ENCODE peak calls at places on chromosomes 13 and 19, in five cellular contexts. U is naive thymus-derived CD4-positive, alpha-beta T cell; I is AG04450; E is ascending aorta; A is small intestine. Q is an unnamed sample. For H3K9me3, the result is how much of the 10 kb centered on the place peaks cover.

GRCh38 chr13:110641055-110642015 is 26.0 kb downstream of the NAXD start:
- DNase-seq in U (no peak), A (no peak), I (no peak), E (no peak), Q (no peak)

GRCh38 chr19:36972594-36972993 is 56.5 kb downstream of the ZNF568 start:
- DNase-seq in A (no peak), E (no peak), I (no peak), U (no peak), Q (no peak)

GRCh38 chr19:8115805-8116396 is 33.5 kb downstream of the FBN3 start:
- DNase-seq in U (no peak), A (no peak), E (no peak), I (no peak), Q (no peak)

GRCh38 chr19:4304509-4305252 is at the start of gene FSD1:
- DNase-seq in E (no peak), I (no peak), A (no peak), U (peak), Q (peak)

GRCh38 chr19:958967-959685 is 25.0 kb upstream of the WDR18 start:
- DNase-seq in A (peak), E (no peak), I (no peak), U (no peak), Q (no peak)

GRCh38 chr19:33670398-33670797 is 48.6 kb downstream of the CHST8 start:
- DNase-seq in E (no peak), I (no peak), A (no peak), U (no peak), Q (no peak)

GRCh38 chr19:18321729-18322091 is 1.2 kb downstream of the LSM4 start:
- DNase-seq in U (peak), E (no peak), I (no peak), A (no peak), Q (no peak)

GRCh38 chr13:73656863-73657262 is 477.3 kb downstream of the KLF12 start:
- DNase-seq in I (no peak), A (no peak), E (no peak), U (no peak), Q (no peak)

GRCh38 chr13:67042556-67042955 is 187.6 kb downstream of the PCDH9 start:
- DNase-seq in I (no peak), A (no peak), E (no peak), U (no peak), Q (no peak)

GRCh38 chr13:32426191-32426980 is 1.5 kb downstream of the N4BP2L1 start:
- DNase-seq in I (no peak), E (no peak), A (peak), U (peak), Q (no peak)

GRCh38 chr13:113926951-113927660 is 46.8 kb downstream of the C13orf46 start:
- DNase-seq in I (no peak), U (no peak), E (no peak), A (no peak), Q (no peak)

GRCh38 chr13:77398825-77399620 is 72.1 kb upstream of the MYCBP2 start:
- DNase-seq in U (no peak), I (no peak), A (no peak), E (no peak), Q (no peak)

DNA sequence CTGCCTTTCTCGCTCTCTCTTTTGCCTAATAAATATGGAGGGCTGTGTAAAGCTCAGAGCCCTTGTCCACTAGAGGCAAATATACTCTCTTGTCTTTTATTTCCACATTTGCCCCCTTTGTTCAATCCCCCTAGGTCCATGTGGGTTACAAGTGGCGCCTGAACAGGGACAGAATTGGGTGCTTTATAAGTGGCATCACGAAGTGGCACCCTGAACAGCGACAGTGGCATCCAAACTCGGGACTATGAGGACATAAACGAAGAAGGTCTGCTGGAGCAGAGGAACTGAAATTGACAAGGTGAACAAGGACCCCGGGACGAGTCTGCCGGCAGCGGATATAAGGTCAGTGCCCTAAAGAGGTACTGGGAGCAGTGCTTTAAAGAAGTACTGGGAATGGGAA is 4.3 kb upstream of the ZNF610 start:
- DNase-seq in E (no peak), A (no peak), U (no peak), I (no peak), Q (no peak)
- H3K9me3 ChIP-seq in E (half or more), A (under half), U (half or more), I (half or more), Q (under half)

GRCh38 chr19:9565900-9566705 is 18.2 kb downstream of the ZNF121 start:
- DNase-seq in U (no peak), I (no peak), A (no peak), E (no peak), Q (no peak)
- H3K9me3 ChIP-seq in U (half or more), I (half or more), A (under half), E (half or more), Q (half or more)

DNA sequence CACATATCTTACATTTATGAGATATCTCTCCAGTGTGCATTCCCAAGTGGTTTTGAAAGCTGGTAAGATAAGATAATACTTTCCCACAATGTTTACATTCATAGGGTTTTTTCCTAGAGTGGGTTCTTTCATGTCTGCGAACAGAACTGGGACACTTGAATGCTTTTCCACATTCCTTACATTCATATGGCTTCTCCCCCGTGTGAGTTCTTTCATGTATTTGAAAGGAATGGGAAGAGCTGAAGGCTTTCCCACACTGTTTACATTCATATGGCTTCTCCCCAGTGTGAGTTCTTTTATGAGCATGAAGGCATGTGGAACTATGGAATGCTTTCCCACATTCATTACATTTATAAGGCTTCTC is 19.7 kb downstream of the ZNF433 start:
- DNase-seq in E (no peak), I (no peak), U (no peak), A (no peak), Q (no peak)
- H3K9me3 ChIP-seq in E (half or more), I (half or more), U (half or more), A (under half), Q (under half)

GRCh38 chr19:43839139-43839538 is 12.0 kb downstream of the ZNF283 start:
- DNase-seq in E (no peak), I (no peak), A (no peak), U (no peak), Q (no peak)
- H3K9me3 ChIP-seq in E (half or more), I (under half), A (under half), U (half or more), Q (under half)

GRCh38 chr19:56476671-56477428 is at the start of gene ZNF667:
- DNase-seq in E (no peak), U (peak), I (no peak), A (no peak), Q (no peak)

GRCh38 chr19:56476093-56476492 is 1.1 kb downstream of the ZNF667 start:
- DNase-seq in I (no peak), E (no peak), A (no peak), U (no peak), Q (no peak)

GRCh38 chr19:56477429-56478338 is 539 bp upstream of the ZNF667 start:
- DNase-seq in A (peak), I (peak), U (peak), E (peak), Q (peak)
- H3K9me3 ChIP-seq in A (under half), I (under half), U (half or more), E (under half), Q (under half)